ENCODE peak calls at places on chromosomes 3 and 15, in nine cellular contexts. R is iPS DF 6.9; C is GM23248; T is neuronal stem cell; Q is neural progenitor cell; H is CD4-positive, alpha-beta memory T cell; M is left ventricle myocardium inferior; J is right atrium auricular region; N is DND-41. V is an unnamed sample.

GRCh38 chr15:74376226-74376625 is 8.8 kb upstream of the CYP11A1 start:
- DNase-seq in R (no peak), C (no peak), T (no peak), Q (no peak), H (no peak), M (no peak), J (no peak), N (no peak), V (no peak)

GRCh38 chr3:188915137-188915536 is 256.6 kb upstream of the TPRG1 start:
- DNase-seq in R (no peak), C (peak; percentile 68), T (no peak), Q (no peak), H (no peak), M (no peak), J (no peak), N (no peak), V (no peak)

GRCh38 chr3:14913926-14914776 is 33.2 kb upstream of the NR2C2 start:
- DNase-seq in R (no peak), C (no peak), T (no peak), Q (peak; percentile 54), H (no peak), M (no peak), J (no peak), N (peak; percentile 52), V (no peak)

GRCh38 chr3:55984631-55985030 is 483.6 kb downstream of the ERC2 start:
- DNase-seq in R (no peak), C (no peak), T (no peak), Q (no peak), H (no peak), M (no peak), J (no peak), N (no peak), V (no peak)

GRCh38 chr3:2823016-2823415 is 287.2 kb downstream of the IL5RA start:
- DNase-seq in R (no peak), C (no peak), T (no peak), Q (no peak), H (no peak), M (no peak), J (no peak), N (no peak), V (no peak)

GRCh38 chr3:189513281-189514151 is 117.7 kb upstream of the TP63 start:
- DNase-seq in R (no peak), C (no peak), T (no peak), Q (no peak), H (no peak), M (no peak), J (no peak), N (no peak), V (no peak)

GRCh38 chr3:114223146-114223545 is 14.2 kb downstream of the ZNF80 start:
- DNase-seq in R (no peak), C (peak; percentile 22), T (no peak), Q (no peak), H (peak; percentile 56), M (no peak), J (no peak), N (no peak), V (no peak)

GRCh38 chr15:25700916-25701315 is 162.2 kb downstream of the ATP10A start:
- DNase-seq in R (no peak), C (no peak), T (no peak), Q (no peak), H (no peak), M (no peak), J (no peak), N (no peak), V (no peak)

GRCh38 chr3:62558549-62559112 is 185.3 kb upstream of the FEZF2 start:
- DNase-seq in R (no peak), C (no peak), T (peak; percentile 57), Q (peak; percentile 71), H (no peak), M (no peak), J (no peak), N (peak; percentile 10), V (no peak)

GRCh38 chr15:90086868-90087268 is 15.4 kb downstream of the IDH2 start:
- DNase-seq in R (no peak), C (peak; percentile 63), T (no peak), Q (peak; percentile 59), H (no peak), M (no peak), J (no peak), N (peak; percentile 55), V (no peak)

GRCh38 chr3:58640700-58641372 is 25.7 kb downstream of the FAM3D start:
- DNase-seq in R (peak; percentile 61), C (peak; percentile 85), T (peak; percentile 58), Q (peak; percentile 90), H (peak; percentile 33), M (peak; percentile 70), J (no peak), N (peak; percentile 64), V (no peak)

GRCh38 chr15:84823580-84823878 is 6.4 kb downstream of the ALPK3 start:
- DNase-seq in R (no peak), C (no peak), T (no peak), Q (no peak), H (no peak), M (no peak), J (no peak), N (no peak), V (no peak)

GRCh38 chr3:125165189-125165947 is 47.2 kb downstream of the SLC12A8 start:
- DNase-seq in R (no peak), C (peak; percentile 68), T (no peak), Q (peak; percentile 69), H (no peak), M (peak; percentile 53), J (no peak), N (no peak), V (no peak)

GRCh38 chr3:173653781-173654180 is 256.2 kb downstream of the NLGN1 start:
- DNase-seq in R (no peak), C (peak; percentile 27), T (no peak), Q (no peak), H (no peak), M (no peak), J (no peak), N (no peak), V (no peak)

GRCh38 chr3:68256635-68257034 is 602.2 kb upstream of the SUCLG2 start:
- DNase-seq in R (no peak), C (no peak), T (no peak), Q (peak; percentile 48), H (peak; percentile 13), M (no peak), J (no peak), N (peak; percentile 6), V (no peak)

GRCh38 chr15:90221251-90221900 is 12.4 kb downstream of the CIB1 start:
- DNase-seq in R (peak; percentile 55), C (peak; percentile 91), T (no peak), Q (peak; percentile 76), H (no peak), M (peak; percentile 74), J (peak; percentile 82), N (peak; percentile 28), V (no peak)

GRCh38 chr3:170840291-170840859 is 29.6 kb downstream of the RPL22L1 start:
- DNase-seq in R (no peak), C (no peak), T (no peak), Q (no peak), H (no peak), M (no peak), J (no peak), N (no peak), V (no peak)

GRCh38 chr3:154122912-154123559 is 1.8 kb downstream of the ARHGEF26 start:
- DNase-seq in R (no peak), C (peak; percentile 23), T (no peak), Q (no peak), H (no peak), M (no peak), J (no peak), N (no peak), V (no peak)

GRCh38 chr15:75140080-75140879 is 61.4 kb upstream of the C15orf39 start:
- DNase-seq in R (no peak), C (no peak), T (no peak), Q (peak; percentile 26), H (no peak), M (no peak), J (no peak), N (no peak), V (no peak)

GRCh38 chr15:85955501-85956391 is 123.9 kb upstream of the AGBL1 start:
- DNase-seq in R (no peak), C (no peak), T (no peak), Q (no peak), H (no peak), M (no peak), J (no peak), N (no peak), V (no peak)

GRCh38 chr15:39287322-39288195 is 293.3 kb upstream of the THBS1 start:
- DNase-seq in R (no peak), C (peak; percentile 68), T (no peak), Q (no peak), H (no peak), M (no peak), J (no peak), N (no peak), V (no peak)

GRCh38 chr3:88168171-88168570 is 18.4 kb downstream of the C3orf38 start:
- DNase-seq in R (no peak), C (no peak), T (no peak), Q (no peak), H (no peak), M (no peak), J (no peak), N (no peak), V (no peak)
- H3K4me1 ChIP-seq in R (no peaks in the 10 kb centered on the region), C (peaks cover 6% of the 10 kb centered on the region), T (no peaks in the 10 kb centered on the region), Q (no peaks in the 10 kb centered on the region), H (no peaks in the 10 kb centered on the region), M (no peaks in the 10 kb centered on the region), J (no peaks in the 10 kb centered on the region), N (no peaks in the 10 kb centered on the region), V (no peaks in the 10 kb centered on the region)

GRCh38 chr15:36790891-36791290 is 211.5 kb downstream of the CDIN1 start:
- DNase-seq in R (no peak), C (no peak), T (no peak), Q (no peak), H (no peak), M (no peak), J (no peak), N (no peak), V (no peak)
- H3K4me1 ChIP-seq in R (no peaks in the 10 kb centered on the region), C (no peaks in the 10 kb centered on the region), T (peaks cover 2% of the 10 kb centered on the region), Q (peaks cover 7% of the 10 kb centered on the region), H (no peaks in the 10 kb centered on the region), M (peaks cover 49% of the 10 kb centered on the region), J (no peaks in the 10 kb centered on the region), N (no peaks in the 10 kb centered on the region), V (no peaks in the 10 kb centered on the region)

GRCh38 chr15:64092864-64093626 is 593 bp downstream of the CIAO2A start:
- DNase-seq in R (no peak), C (peak; percentile 74), T (peak; percentile 45), Q (peak; percentile 61), H (peak; percentile 27), M (peak; percentile 46), J (no peak), N (peak; percentile 48), V (no peak)
- H3K4me1 ChIP-seq in R (no peaks in the 10 kb centered on the region), C (peaks cover 20% of the 10 kb centered on the region), T (peaks cover 10% of the 10 kb centered on the region), Q (peaks cover 24% of the 10 kb centered on the region), H (peaks cover 57% of the 10 kb centered on the region), M (peaks cover 91% of the 10 kb centered on the region), J (no peaks in the 10 kb centered on the region), N (peaks cover 44% of the 10 kb centered on the region), V (peaks cover 50% of the 10 kb centered on the region)

GRCh38 chr15:61232266-61232665 is 3.2 kb upstream of the RORA start:
- DNase-seq in R (no peak), C (no peak), T (no peak), Q (no peak), H (no peak), M (no peak), J (no peak), N (no peak), V (no peak)

DNA sequence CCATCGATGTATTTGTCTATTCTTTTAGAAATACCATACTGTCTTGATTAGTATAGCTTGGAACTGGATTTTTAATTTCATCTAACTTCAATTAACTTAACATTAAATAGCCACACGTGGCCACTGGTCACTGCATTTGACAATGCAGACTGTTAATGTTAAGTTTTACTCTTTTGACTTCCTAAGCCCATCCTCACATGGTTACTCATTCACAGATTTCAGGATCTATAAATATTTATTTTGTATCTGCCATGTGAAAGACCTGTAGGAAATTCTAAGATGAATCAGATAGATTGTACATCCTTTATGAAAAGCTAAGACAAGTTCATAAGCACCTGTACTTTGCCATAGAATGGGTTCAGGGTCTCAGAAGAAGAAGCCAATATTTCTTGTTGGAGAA is 8.3 kb upstream of the RORA start:
- DNase-seq in R (no peak), C (no peak), T (no peak), Q (no peak), H (no peak), M (no peak), J (no peak), N (no peak), V (no peak)
- H3K4me1 ChIP-seq in R (peaks cover 3% of the 10 kb centered on the region), C (no peaks in the 10 kb centered on the region), T (no peaks in the 10 kb centered on the region), Q (peaks cover 3% of the 10 kb centered on the region), H (no peaks in the 10 kb centered on the region), M (no peaks in the 10 kb centered on the region), J (no peaks in the 10 kb centered on the region), N (no peaks in the 10 kb centered on the region), V (no peaks in the 10 kb centered on the region)